ENCODE peak calls at places on chromosomes 5 and 9, in eight cellular contexts. E is heart left ventricle; T is activated CD4-positive, CD25-positive, alpha-beta regulatory T cell treated with anti-CD3 and anti-CD28 coated beads, Interleukin-2, amount 50 U/mL, for 16 hours; G is sciatic nerve; M is NCI-H1105 treated with DMSO at 0.1 percent for 48 hours; R is lower lobe of right lung; D is EH; W is hepatocyte. X is an unnamed sample.

GRCh38 chr9:126126807-126127206 is 199.8 kb upstream of the MVB12B start:
- DNase-seq in E (no peak), T (no peak), G (peak; percentile 27), M (no peak), R (no peak), D (no peak), W (no peak), X (no peak)

GRCh38 chr9:23088932-23089364 is 642.3 kb downstream of the DMRTA1 start:
- DNase-seq in E (no peak), T (no peak), G (no peak), M (no peak), R (no peak), D (no peak), W (peak; percentile 43), X (no peak)

GRCh38 chr9:109857337-109857736 is 77.3 kb downstream of the PALM2AKAP2 start:
- DNase-seq in E (no peak), T (no peak), G (no peak), M (no peak), R (no peak), D (peak; percentile 23), W (no peak), X (no peak)

GRCh38 chr5:69489246-69489645 is 3.3 kb upstream of the OCLN start:
- DNase-seq in E (no peak), T (no peak), G (no peak), M (no peak), R (no peak), D (no peak), W (no peak), X (no peak)

GRCh38 chr9:4829956-4830355 is 37.2 kb downstream of the RCL1 start:
- DNase-seq in E (no peak), T (no peak), G (no peak), M (no peak), R (no peak), D (peak; percentile 70), W (no peak), X (no peak)

GRCh38 chr5:132429451-132430440 is 60.2 kb downstream of the SLC22A5 start:
- DNase-seq in E (no peak), T (no peak), G (no peak), M (no peak), R (no peak), D (no peak), W (no peak), X (no peak)

GRCh38 chr5:57172466-57172961 is 1.3 kb upstream of the GPBP1 start:
- DNase-seq in E (no peak), T (no peak), G (no peak), M (peak; percentile 36), R (no peak), D (peak; percentile 28), W (peak; percentile 16), X (no peak)

GRCh38 chr5:133867851-133868545 is 100.4 kb downstream of the C5orf15 start:
- DNase-seq in E (no peak), T (no peak), G (no peak), M (no peak), R (no peak), D (no peak), W (no peak), X (no peak)

GRCh38 chr9:119697996-119698395 is 328.8 kb upstream of the BRINP1 start:
- DNase-seq in E (no peak), T (no peak), G (no peak), M (no peak), R (no peak), D (no peak), W (no peak), X (no peak)

GRCh38 chr5:111043712-111044506 is 27.6 kb upstream of the TSLP start:
- DNase-seq in E (no peak), T (no peak), G (no peak), M (no peak), R (no peak), D (peak; percentile 32), W (no peak), X (no peak)

GRCh38 chr9:114025196-114025753 is 52.8 kb downstream of the AMBP start:
- DNase-seq in E (no peak), T (no peak), G (no peak), M (no peak), R (no peak), D (peak; percentile 53), W (no peak), X (no peak)

GRCh38 chr9:112086627-112087026 is 88.5 kb downstream of the SUSD1 start:
- DNase-seq in E (no peak), T (no peak), G (no peak), M (peak; percentile 32), R (no peak), D (peak; percentile 29), W (no peak), X (no peak)

GRCh38 chr9:90891656-90892055 is 90.0 kb downstream of the SYK start:
- DNase-seq in E (no peak), T (no peak), G (no peak), M (no peak), R (no peak), D (no peak), W (no peak), X (no peak)

GRCh38 chr5:94618029-94618492 is 343 bp downstream of the KIAA0825 start:
- DNase-seq in E (peak; percentile 44), T (no peak), G (no peak), M (peak; percentile 61), R (peak; percentile 83), D (peak; percentile 78), W (peak; percentile 77), X (no peak)

GRCh38 chr9:96327694-96328352 is 25.8 kb upstream of the HSD17B3 start:
- DNase-seq in E (peak; percentile 24), T (peak; percentile 18), G (no peak), M (peak; percentile 44), R (no peak), D (peak; percentile 76), W (peak; percentile 80), X (peak; percentile 7)

GRCh38 chr9:23444658-23445057 is 381.4 kb downstream of the ELAVL2 start:
- DNase-seq in E (no peak), T (no peak), G (no peak), M (no peak), R (no peak), D (no peak), W (no peak), X (no peak)

GRCh38 chr5:150009671-150010387 is 9.3 kb downstream of the HMGXB3 start:
- DNase-seq in E (no peak), T (no peak), G (no peak), M (no peak), R (no peak), D (peak; percentile 72), W (no peak), X (no peak)

GRCh38 chr9:8364021-8364782 is 564.6 kb upstream of the DMAC1 start:
- DNase-seq in E (no peak), T (no peak), G (no peak), M (no peak), R (no peak), D (no peak), W (no peak), X (no peak)

GRCh38 chr5:142428036-142428772 is 103.4 kb upstream of the SPRY4 start:
- DNase-seq in E (no peak), T (no peak), G (no peak), M (no peak), R (no peak), D (no peak), W (no peak), X (no peak)

GRCh38 chr5:10366310-10367297 is 13.1 kb downstream of the MARCHF6 start:
- DNase-seq in E (no peak), T (no peak), G (no peak), M (no peak), R (no peak), D (peak; percentile 77), W (peak; percentile 45), X (no peak)

GRCh38 chr9:28051559-28051958 is 478.3 kb upstream of the C9orf72 start:
- DNase-seq in E (no peak), T (no peak), G (no peak), M (no peak), R (no peak), D (peak; percentile 8), W (no peak), X (no peak)

GRCh38 chr9:130659699-130660248 is 4.6 kb upstream of the PRDM12 start:
- DNase-seq in E (no peak), T (no peak), G (no peak), M (no peak), R (no peak), D (no peak), W (no peak), X (no peak)

GRCh38 chr9:84261082-84261746 is 79.3 kb downstream of the SLC28A3 start:
- DNase-seq in E (peak; percentile 79), T (peak; percentile 6), G (peak; percentile 90), M (peak; percentile 81), R (peak; percentile 87), D (peak; percentile 80), W (peak; percentile 88), X (peak; percentile 23)